ENCODE peak calls at places on chromosomes 3 and 15, in four cellular contexts. P is endodermal cell, A is left ventricle myocardium inferior, T is mucosa of descending colon. U is an unnamed sample. For H3K36me3, the result is how much of the 10 kb centered on the place peaks cover.

GRCh38 chr3:195591220-195591619 is 7.5 kb upstream of the APOD start:
- DNase-seq in T (no peak), P (no peak), A (no peak), U (no peak)

GRCh38 chr15:98403169-98403568 is 245.2 kb upstream of the IGF1R start:
- DNase-seq in P (no peak), A (no peak), T (no peak), U (no peak)

GRCh38 chr15:42104095-42104891 is 9.9 kb upstream of the PLA2G4D start:
- DNase-seq in T (no peak), P (no peak), A (no peak), U (no peak)

GRCh38 chr3:121592856-121593702 is at the start of gene FBXO40:
- DNase-seq in P (peak), T (no peak), A (peak), U (no peak)

GRCh38 chr15:29682361-29682760 is 139.9 kb downstream of the TJP1 start:
- DNase-seq in A (no peak), T (no peak), P (no peak), U (no peak)

GRCh38 chr3:49805367-49805782 is 2.3 kb downstream of the INKA1 start:
- DNase-seq in T (peak), A (peak), P (no peak), U (peak)

GRCh38 chr3:149371723-149372114 is 5.7 kb downstream of the TM4SF1 start:
- DNase-seq in T (no peak), A (no peak), P (no peak), U (no peak)

GRCh38 chr3:170507063-170507462 is 78.8 kb downstream of the SLC7A14 start:
- DNase-seq in T (no peak), A (no peak), P (no peak), U (no peak)

GRCh38 chr3:53495518-53496501 is 1.4 kb downstream of the CACNA1D start:
- DNase-seq in P (peak), T (peak), A (no peak), U (peak)
- H3K4me3 ChIP-seq in P (peak), T (no peak), A (peak), U (peak)

GRCh38 chr3:47692158-47692557 is 89.5 kb downstream of the SMARCC1 start:
- DNase-seq in A (no peak), T (no peak), P (no peak), U (no peak)
- H3K36me3 ChIP-seq in A (half or more), T (under half), P (half or more), U (half or more)

DNA sequence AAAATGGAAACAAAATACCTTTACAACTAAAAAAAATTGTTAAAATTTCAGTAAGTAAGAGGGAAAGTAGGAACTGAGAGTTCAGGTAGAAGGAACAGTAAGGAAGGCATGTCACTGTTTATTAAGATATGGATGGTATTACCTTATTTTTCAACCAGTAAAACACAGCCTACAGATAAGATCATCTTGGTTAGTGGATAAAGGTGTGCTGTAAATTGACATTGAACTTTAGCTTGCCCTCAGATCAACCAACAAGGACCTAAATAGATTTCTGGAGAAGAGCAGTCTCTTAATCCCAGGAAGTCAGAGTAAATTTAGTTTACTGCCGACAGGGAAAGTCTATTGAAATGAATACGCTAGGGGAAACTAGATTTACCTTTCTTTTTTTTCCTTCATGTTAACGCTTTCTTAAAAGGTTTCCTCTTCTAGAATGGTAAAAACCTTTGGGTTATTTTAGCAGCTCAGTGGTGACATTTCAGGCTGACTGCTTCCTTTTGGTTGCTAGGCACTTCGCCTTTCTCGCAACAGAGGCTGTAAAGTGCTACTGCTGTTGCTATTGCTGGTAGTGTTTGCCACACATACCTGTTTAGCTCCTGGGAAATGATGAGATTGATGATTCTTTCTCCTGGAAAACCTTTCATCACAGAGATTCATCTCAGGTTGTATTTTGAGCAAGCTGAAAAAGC is 12.9 kb downstream of the DZIP3 start:
- DNase-seq in T (no peak), A (no peak), P (no peak), U (no peak)
- H3K4me3 ChIP-seq in T (no peak), A (peak), P (peak), U (no peak)

DNA sequence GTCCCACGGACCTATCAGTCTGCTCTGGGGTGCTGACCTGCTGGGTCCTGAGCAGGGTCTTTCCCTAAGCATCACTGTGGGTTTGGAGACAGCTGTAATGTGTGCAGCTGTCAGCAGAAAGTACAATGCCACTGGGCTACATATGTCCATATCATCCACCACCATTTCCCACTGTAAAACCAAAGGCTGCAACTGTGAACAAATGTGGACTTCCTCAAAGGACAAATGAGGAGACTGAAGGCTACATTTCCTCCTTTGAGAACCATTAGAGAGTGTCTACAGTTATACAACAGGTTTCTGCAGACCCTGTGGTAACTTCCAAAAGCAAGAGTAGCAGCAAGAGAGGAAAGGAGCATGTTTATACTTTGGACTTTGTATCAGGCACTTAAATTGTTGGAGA is 33.9 kb upstream of the IP6K2 start:
- DNase-seq in A (no peak), T (no peak), P (no peak), U (no peak)
- H3K36me3 ChIP-seq in A (half or more), T (under half), P (under half), U (half or more)

GRCh38 chr3:71600646-71601288 is 17.2 kb upstream of the FOXP1 start:
- DNase-seq in P (no peak), A (no peak), T (no peak), U (no peak)

GRCh38 chr3:71601811-71602210 is 18.3 kb upstream of the FOXP1 start:
- DNase-seq in T (no peak), A (no peak), P (no peak), U (no peak)

GRCh38 chr3:71602256-71602655 is 18.7 kb upstream of the FOXP1 start:
- DNase-seq in T (no peak), P (no peak), A (no peak), U (no peak)

GRCh38 chr3:71599416-71599815 is 15.9 kb upstream of the FOXP1 start:
- DNase-seq in A (no peak), P (no peak), T (no peak), U (no peak)
- H3K4me3 ChIP-seq in A (no peak), P (no peak), T (no peak), U (no peak)

GRCh38 chr3:134364936-134365765 is 9.1 kb downstream of the AMOTL2 start:
- DNase-seq in P (peak), T (no peak), A (no peak), U (no peak)
- H3K36me3 ChIP-seq in P (half or more), T (under half), A (half or more), U (half or more)

U was measured in stomach.